ENCODE peak calls at places on chromosome 3, in six cellular contexts. U is NB4; F is HFF-Myc; P is upper lobe of left lung; Z is GM13976; C is CD4-positive, alpha-beta T cell. L is an unnamed sample.

GRCh38 chr3:37861540-37862051 is at the start of gene CTDSPL:
- DNase-seq in U (peak), F (no peak), P (peak), Z (peak), C (no peak), L (no peak)

GRCh38 chr3:52820741-52821140 is 9.7 kb downstream of the ITIH4 start:
- DNase-seq in U (peak), F (no peak), P (no peak), Z (peak), C (no peak), L (no peak)

GRCh38 chr3:116256843-116257485 is 188.3 kb downstream of the LSAMP start:
- DNase-seq in U (no peak), F (peak), P (no peak), Z (no peak), C (no peak), L (no peak)

GRCh38 chr3:167489571-167489970 is 15.7 kb upstream of the SERPINI2 start:
- DNase-seq in U (no peak), F (no peak), P (no peak), Z (no peak), C (no peak), L (no peak)

GRCh38 chr3:183494341-183494740 is 61.2 kb downstream of the KLHL6 start:
- DNase-seq in U (no peak), F (no peak), P (no peak), Z (no peak), C (no peak), L (no peak)

GRCh38 chr3:45528429-45528828 is 66.1 kb upstream of the LIMD1 start:
- DNase-seq in U (no peak), F (no peak), P (no peak), Z (no peak), C (no peak), L (no peak)

GRCh38 chr3:55481067-55481917 is 5.8 kb downstream of the WNT5A start:
- DNase-seq in U (no peak), F (no peak), P (peak), Z (no peak), C (no peak), L (no peak)

GRCh38 chr3:73623996-73624362 is 762 bp downstream of the PDZRN3 start:
- DNase-seq in U (no peak), F (no peak), P (peak), Z (no peak), C (no peak), L (no peak)

GRCh38 chr3:71725279-71725991 is at the start of gene EIF4E3:
- DNase-seq in U (peak), F (no peak), P (no peak), Z (peak), C (no peak), L (peak)

GRCh38 chr3:47850062-47850802 is 47.3 kb downstream of the DHX30 start:
- DNase-seq in U (peak), F (no peak), P (no peak), Z (no peak), C (no peak), L (no peak)

GRCh38 chr3:183018416-183019192 is 38.3 kb upstream of the DCUN1D1 start:
- DNase-seq in U (peak), F (no peak), P (no peak), Z (no peak), C (no peak), L (no peak)

GRCh38 chr3:53753518-53754183 is 92.6 kb downstream of the CHDH start:
- DNase-seq in U (no peak), F (no peak), P (no peak), Z (no peak), C (no peak), L (no peak)

GRCh38 chr3:100518983-100519382 is 26.6 kb downstream of the TMEM45A start:
- DNase-seq in U (peak), F (no peak), P (no peak), Z (no peak), C (no peak), L (no peak)

GRCh38 chr3:13822042-13822441 is 57.8 kb downstream of the WNT7A start:
- DNase-seq in U (no peak), F (no peak), P (no peak), Z (no peak), C (no peak), L (no peak)

GRCh38 chr3:66435988-66436387 is 64.8 kb downstream of the LRIG1 start:
- DNase-seq in U (no peak), F (no peak), P (no peak), Z (no peak), C (no peak), L (no peak)

GRCh38 chr3:59839283-59839682 is 789.5 kb upstream of the CFAP20DC start:
- DNase-seq in U (no peak), F (no peak), P (no peak), Z (no peak), C (no peak), L (no peak)

GRCh38 chr3:40617084-40617483 is 92.3 kb downstream of the ZNF621 start:
- DNase-seq in U (no peak), F (no peak), P (peak), Z (no peak), C (no peak), L (no peak)

GRCh38 chr3:188137062-188137461 is 16.9 kb upstream of the LPP start:
- DNase-seq in U (peak), F (no peak), P (no peak), Z (no peak), C (no peak), L (no peak)

GRCh38 chr3:124563376-124563775 is 166.9 kb upstream of the UMPS start:
- DNase-seq in U (no peak), F (no peak), P (no peak), Z (no peak), C (no peak), L (no peak)

GRCh38 chr3:177977381-177978158 is 558.7 kb upstream of the KCNMB2 start:
- DNase-seq in U (peak), F (peak), P (no peak), Z (no peak), C (no peak), L (no peak)

GRCh38 chr3:42502429-42503250 is at the start of gene VIPR1:
- DNase-seq in U (peak), F (no peak), P (peak), Z (peak), C (peak), L (peak)

GRCh38 chr3:51709004-51709420 is 2.1 kb downstream of the GRM2 start:
- DNase-seq in U (no peak), F (no peak), P (peak), Z (no peak), C (no peak), L (peak)

GRCh38 chr3:12585181-12585580 is 28.3 kb downstream of the MKRN2 start:
- DNase-seq in U (no peak), F (no peak), P (no peak), Z (no peak), C (no peak), L (no peak)

GRCh38 chr3:146020969-146021368 is 140.0 kb downstream of the PLOD2 start:
- DNase-seq in U (peak), F (no peak), P (no peak), Z (no peak), C (no peak), L (no peak)

GRCh38 chr3:118641608-118642007 is 393.0 kb downstream of the IGSF11 start:
- DNase-seq in U (no peak), F (no peak), P (no peak), Z (no peak), C (no peak), L (no peak)

GRCh38 chr3:118637866-118638265 is 396.8 kb downstream of the IGSF11 start:
- DNase-seq in U (no peak), F (no peak), P (no peak), Z (no peak), C (no peak), L (no peak)

GRCh38 chr3:118636841-118637240 is 397.8 kb downstream of the IGSF11 start:
- DNase-seq in U (peak), F (no peak), P (no peak), Z (no peak), C (no peak), L (no peak)
- TF ChIP-seq CTCF in U (peak), F (no peak), P (no peak), Z (no peak), C (no peak), L (no peak)

GRCh38 chr3:196636369-196637349 is 2.8 kb upstream of the NRROS start:
- DNase-seq in U (peak), F (no peak), P (no peak), Z (no peak), C (no peak), L (no peak)

GRCh38 chr3:196634851-196635250 is 4.6 kb upstream of the NRROS start:
- DNase-seq in U (peak), F (no peak), P (no peak), Z (no peak), C (no peak), L (no peak)

GRCh38 chr3:196632033-196632751 is 7.3 kb upstream of the NRROS start:
- DNase-seq in U (peak), F (no peak), P (peak), Z (peak), C (peak), L (peak)

GRCh38 chr3:196633658-196634151 is 5.8 kb upstream of the NRROS start:
- DNase-seq in U (peak), F (no peak), P (no peak), Z (no peak), C (no peak), L (no peak)

DNA sequence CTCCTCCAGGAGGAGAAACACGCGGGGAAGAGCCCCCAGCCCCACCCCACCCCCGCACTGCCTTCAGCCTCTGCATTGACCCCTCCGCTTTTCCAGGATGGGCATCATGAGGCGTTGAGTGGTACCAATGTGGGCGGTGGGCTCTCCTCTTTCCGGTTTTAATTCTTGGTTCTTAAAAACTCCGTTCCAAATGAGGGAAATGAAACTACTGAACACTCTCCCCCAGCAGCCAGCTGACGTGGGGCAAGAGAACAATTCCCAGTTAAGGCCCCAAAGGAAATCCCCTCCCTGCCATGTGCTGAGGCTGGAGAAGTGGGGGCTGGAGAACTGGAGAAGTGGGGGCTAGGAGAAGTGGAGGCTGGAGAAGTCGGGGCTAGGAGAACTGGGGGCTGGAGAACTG is 5.3 kb upstream of the NRROS start:
- DNase-seq in U (peak), F (no peak), P (no peak), Z (peak), C (no peak), L (peak)
- TF ChIP-seq CTCF in U (no peak), F (no peak), P (no peak), Z (no peak), C (no peak), L (no peak)

DNA sequence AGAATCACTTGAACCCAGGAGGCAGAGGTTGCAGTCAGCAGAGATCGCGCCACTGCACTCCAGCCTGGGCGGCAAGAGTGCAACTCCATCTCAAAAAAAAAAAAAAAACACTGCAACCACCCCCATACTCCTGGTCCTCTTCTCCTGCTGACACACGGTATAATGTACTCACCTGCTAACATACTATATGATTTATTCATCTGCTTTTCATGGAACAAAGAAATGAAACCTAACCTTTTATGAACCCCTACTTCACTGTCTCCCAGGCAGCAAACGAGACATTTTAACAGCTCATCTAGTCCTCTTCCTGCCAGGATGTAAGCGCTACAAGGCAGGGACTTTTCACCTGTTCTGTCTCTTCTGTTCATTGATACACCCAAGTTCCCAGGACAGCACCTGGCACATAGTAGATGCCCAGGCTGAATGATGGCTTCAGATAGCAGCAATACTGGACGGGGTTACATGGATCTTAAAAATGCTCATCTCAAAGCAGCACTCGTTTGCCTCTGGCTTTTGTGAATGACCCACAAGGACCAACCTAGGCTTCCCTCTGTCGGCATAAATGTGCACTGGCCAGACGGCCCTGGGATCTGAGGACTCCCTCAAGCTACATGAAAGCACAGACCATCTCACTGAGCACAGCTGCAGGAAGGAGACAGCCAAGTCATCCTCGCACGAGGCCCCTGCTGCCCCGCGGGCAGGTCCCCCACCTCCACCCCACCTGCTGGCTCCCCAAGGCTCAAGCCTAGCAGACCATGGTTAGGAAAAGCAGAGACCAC is 20.3 kb downstream of the XXYLT1 start:
- DNase-seq in U (no peak), F (no peak), P (peak), Z (peak), C (no peak), L (no peak)
- TF ChIP-seq CTCF in U (no peak), F (peak), P (peak), Z (peak), C (no peak), L (no peak)

GRCh38 chr3:130941793-130942192 is 47.9 kb downstream of the ATP2C1 start:
- DNase-seq in U (no peak), F (no peak), P (no peak), Z (no peak), C (no peak), L (no peak)
- TF ChIP-seq CTCF in U (no peak), F (no peak), P (no peak), Z (no peak), C (no peak), L (no peak)

DNA sequence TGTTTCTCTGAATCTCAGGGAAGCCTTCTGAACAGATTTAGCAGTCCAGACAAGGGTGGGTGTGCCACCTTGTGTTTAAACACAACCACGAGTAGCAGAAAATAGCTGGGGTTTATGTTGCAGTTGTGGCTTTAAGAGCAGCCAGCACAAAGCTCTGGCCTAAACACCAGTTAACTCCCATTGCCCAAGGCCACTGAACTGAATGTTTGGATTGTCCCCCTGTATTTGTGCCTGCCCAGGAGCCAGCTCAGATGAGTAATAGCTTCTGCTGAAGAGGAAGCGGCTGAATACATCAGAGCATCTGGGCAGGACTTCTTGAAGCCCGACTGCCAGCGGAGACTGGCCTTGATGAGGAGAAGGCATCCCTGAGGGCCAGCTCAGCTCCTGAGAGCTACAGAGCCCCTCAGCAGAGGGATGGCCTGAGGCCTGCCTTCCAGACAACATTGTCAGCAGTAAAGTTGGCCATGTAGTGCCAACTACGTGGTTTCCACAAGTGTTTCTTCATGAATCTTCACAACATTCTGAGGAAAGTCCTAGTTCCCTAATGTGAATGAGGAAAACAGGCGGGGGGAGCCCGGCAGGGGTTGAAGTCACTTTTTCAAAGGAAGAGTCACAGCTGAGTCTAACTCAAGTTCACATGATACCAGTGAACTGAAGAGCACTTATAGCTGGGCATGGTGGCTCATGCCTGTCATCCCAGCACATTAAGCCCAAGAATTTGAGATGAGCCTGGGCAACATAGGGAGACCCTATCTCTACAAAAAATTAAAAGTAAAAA is 65.8 kb upstream of the ZBTB38 start:
- DNase-seq in U (no peak), F (no peak), P (no peak), Z (peak), C (no peak), L (no peak)
- TF ChIP-seq CTCF in U (no peak), F (no peak), P (no peak), Z (no peak), C (no peak), L (no peak)

GRCh38 chr3:31242026-31242455 is 290.7 kb upstream of the STT3B start:
- DNase-seq in U (no peak), F (no peak), P (no peak), Z (no peak), C (no peak), L (no peak)
- TF ChIP-seq CTCF in U (no peak), F (no peak), P (no peak), Z (no peak), C (no peak), L (no peak)

GRCh38 chr3:142973217-142974009 is 9.9 kb upstream of the PAQR9 start:
- DNase-seq in U (no peak), F (no peak), P (no peak), Z (no peak), C (no peak), L (no peak)

GRCh38 chr3:142977399-142977728 is 13.9 kb upstream of the PAQR9 start:
- DNase-seq in U (no peak), F (no peak), P (no peak), Z (no peak), C (no peak), L (no peak)

GRCh38 chr3:142972092-142972753 is 8.7 kb upstream of the PAQR9 start:
- DNase-seq in U (no peak), F (no peak), P (no peak), Z (no peak), C (no peak), L (no peak)

GRCh38 chr3:142976621-142977398 is 13.3 kb upstream of the PAQR9 start:
- DNase-seq in U (peak), F (peak), P (peak), Z (no peak), C (no peak), L (no peak)

DNA sequence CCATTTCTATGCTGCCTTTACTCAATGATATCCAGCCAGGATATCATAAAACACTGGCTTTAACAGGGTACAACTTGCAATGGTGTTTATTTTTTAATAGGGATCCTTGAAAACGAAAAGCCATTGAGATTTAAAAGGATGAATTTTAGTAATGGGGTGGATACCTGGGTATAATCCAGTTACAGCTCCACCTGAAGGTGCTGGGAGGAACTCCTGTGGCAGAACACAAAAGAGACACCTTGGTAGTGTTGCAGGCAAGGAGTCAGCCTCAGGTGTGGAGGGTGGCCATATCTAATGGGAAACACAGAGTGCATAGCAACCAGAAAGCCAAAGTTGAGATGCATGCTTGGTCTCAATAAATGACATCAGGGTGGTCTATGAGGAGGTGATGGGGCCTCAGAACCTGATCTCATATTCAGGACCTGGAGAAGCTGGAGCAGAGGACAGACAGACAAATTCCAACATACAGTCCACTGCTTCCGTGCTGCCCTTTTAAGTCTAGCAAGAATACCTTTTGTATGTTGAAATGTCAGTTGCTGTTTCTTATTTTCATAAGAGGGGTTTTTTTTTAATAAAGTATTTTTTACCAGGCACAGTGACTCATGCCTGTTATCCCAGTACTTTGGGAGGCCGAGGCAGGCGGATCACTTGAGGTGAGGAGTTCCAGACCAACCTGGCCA is 12.0 kb upstream of the PAQR9 start:
- DNase-seq in U (no peak), F (no peak), P (no peak), Z (no peak), C (no peak), L (no peak)
- TF ChIP-seq CTCF in U (no peak), F (no peak), P (no peak), Z (no peak), C (no peak), L (no peak)

L was measured in activated B cell treated with CpG ODN at 0.5 μM for 24 hours.